ENCODE peak calls at places on chromosome 14, in seven cellular contexts. U is activated CD4-positive, alpha-beta T cell treated with anti-CD3 and anti-CD28 coated beads for 48 hours; H is NCI-H774; T is breast epithelium; O is LoVo; L is NAMALWA; Y is iPS DF 19.7. C is an unnamed sample.

GRCh38 chr14:92637228-92637627 is 111.2 kb downstream of the LGMN start:
- DNase-seq in U (no peak), H (no peak), T (no peak), O (no peak), L (no peak), Y (no peak), C (no peak)

GRCh38 chr14:34997762-34998161 is 15.0 kb downstream of the SRP54 start:
- DNase-seq in U (no peak), H (no peak), T (no peak), O (no peak), L (no peak), Y (no peak), C (no peak)

GRCh38 chr14:105891631-105892452 is 365.5 kb downstream of the TMEM121 start:
- DNase-seq in U (no peak), H (no peak), T (peak; percentile 33), O (no peak), L (no peak), Y (no peak), C (no peak)

GRCh38 chr14:55228261-55228660 is 36.9 kb upstream of the DLGAP5 start:
- DNase-seq in U (no peak), H (no peak), T (no peak), O (no peak), L (no peak), Y (no peak), C (no peak)

GRCh38 chr14:86799244-86799647 is 1193.7 kb downstream of the GALC start:
- DNase-seq in U (no peak), H (no peak), T (no peak), O (no peak), L (no peak), Y (no peak), C (no peak)

GRCh38 chr14:88866305-88866704 is 41.9 kb downstream of the TTC8 start:
- DNase-seq in U (no peak), H (no peak), T (no peak), O (no peak), L (no peak), Y (no peak), C (no peak)

GRCh38 chr14:68760771-68761170 is 32.1 kb downstream of the ZFP36L1 start:
- DNase-seq in U (no peak), H (no peak), T (no peak), O (no peak), L (no peak), Y (no peak), C (no peak)

GRCh38 chr14:64293976-64294671 is at the start of gene ESR2:
- DNase-seq in U (no peak), H (no peak), T (no peak), O (no peak), L (no peak), Y (no peak), C (no peak)

GRCh38 chr14:100531591-100532121 is 55.6 kb downstream of the BEGAIN start:
- DNase-seq in U (no peak), H (no peak), T (peak; percentile 44), O (no peak), L (no peak), Y (no peak), C (no peak)

GRCh38 chr14:80133457-80133856 is 77.8 kb downstream of the DIO2 start:
- DNase-seq in U (no peak), H (no peak), T (no peak), O (no peak), L (no peak), Y (no peak), C (no peak)

GRCh38 chr14:44405350-44405619 is 101.8 kb downstream of the FSCB start:
- DNase-seq in U (no peak), H (no peak), T (no peak), O (no peak), L (no peak), Y (no peak), C (no peak)

GRCh38 chr14:24428628-24429394 is 657 bp downstream of the CBLN3 start:
- DNase-seq in U (no peak), H (no peak), T (no peak), O (no peak), L (no peak), Y (no peak), C (no peak)

GRCh38 chr14:55847766-55848165 is 267.8 kb downstream of the KTN1 start:
- DNase-seq in U (no peak), H (no peak), T (no peak), O (no peak), L (no peak), Y (no peak), C (no peak)

GRCh38 chr14:34650786-34651584 is 21.0 kb upstream of the SNX6 start:
- DNase-seq in U (no peak), H (no peak), T (no peak), O (peak; percentile 43), L (no peak), Y (no peak), C (no peak)

GRCh38 chr14:100030441-100031153 is 34.6 kb upstream of the EVL start:
- DNase-seq in U (no peak), H (no peak), T (no peak), O (peak; percentile 22), L (no peak), Y (no peak), C (no peak)

GRCh38 chr14:82854851-82855250 is 1321.2 kb upstream of the SEL1L start:
- DNase-seq in U (no peak), H (no peak), T (no peak), O (no peak), L (no peak), Y (no peak), C (no peak)

GRCh38 chr14:53231166-53231565 is 78.0 kb upstream of the DDHD1 start:
- DNase-seq in U (no peak), H (no peak), T (no peak), O (no peak), L (no peak), Y (no peak), C (no peak)

GRCh38 chr14:22391908-22392307 is 197.1 kb downstream of the DAD1 start:
- DNase-seq in U (no peak), H (no peak), T (no peak), O (peak; percentile 37), L (peak; percentile 68), Y (peak; percentile 54), C (peak; percentile 38)

GRCh38 chr14:29712586-29712985 is 215.1 kb downstream of the PRKD1 start:
- DNase-seq in U (no peak), H (peak; percentile 61), T (no peak), O (no peak), L (no peak), Y (no peak), C (no peak)

GRCh38 chr14:86973177-86973576 is 1019.8 kb downstream of the GALC start:
- DNase-seq in U (no peak), H (no peak), T (no peak), O (no peak), L (no peak), Y (no peak), C (no peak)

GRCh38 chr14:104443391-104444158 is 136.0 kb upstream of the C14orf180 start:
- DNase-seq in U (no peak), H (no peak), T (no peak), O (no peak), L (peak; percentile 22), Y (no peak), C (no peak)

GRCh38 chr14:101823511-101824120 is 62.1 kb downstream of the PPP2R5C start:
- DNase-seq in U (peak; percentile 83), H (no peak), T (no peak), O (no peak), L (peak; percentile 76), Y (no peak), C (no peak)

GRCh38 chr14:100871234-100872186 is 32.0 kb downstream of the RTL1 start:
- DNase-seq in U (peak; percentile 16), H (no peak), T (peak; percentile 37), O (no peak), L (peak; percentile 10), Y (no peak), C (no peak)

GRCh38 chr14:54792288-54792687 is 110.3 kb downstream of the GCH1 start:
- DNase-seq in U (no peak), H (no peak), T (no peak), O (no peak), L (no peak), Y (no peak), C (no peak)

GRCh38 chr14:98304574-98304973 is 967.4 kb downstream of the BCL11B start:
- DNase-seq in U (no peak), H (no peak), T (no peak), O (no peak), L (no peak), Y (no peak), C (no peak)

GRCh38 chr14:92500491-92500941 is 13.1 kb upstream of the RIN3 start:
- DNase-seq in U (no peak), H (no peak), T (no peak), O (no peak), L (no peak), Y (no peak), C (peak; percentile 50)

GRCh38 chr14:99812096-99812750 is 19.0 kb downstream of the EML1 start:
- DNase-seq in U (no peak), H (no peak), T (no peak), O (no peak), L (no peak), Y (no peak), C (no peak)

GRCh38 chr14:75383721-75384120 is 44.1 kb upstream of the JDP2 start:
- DNase-seq in U (no peak), H (no peak), T (no peak), O (no peak), L (peak; percentile 1), Y (no peak), C (no peak)

GRCh38 chr14:69317780-69318179 is 57.8 kb downstream of the GALNT16 start:
- DNase-seq in U (no peak), H (no peak), T (no peak), O (no peak), L (no peak), Y (no peak), C (no peak)

GRCh38 chr14:45716506-45716905 is 463.5 kb upstream of the MIS18BP1 start:
- DNase-seq in U (no peak), H (no peak), T (no peak), O (no peak), L (peak; percentile 9), Y (no peak), C (no peak)

GRCh38 chr14:30569216-30569902 is 10.4 kb downstream of the G2E3 start:
- DNase-seq in U (no peak), H (no peak), T (no peak), O (no peak), L (no peak), Y (no peak), C (no peak)

GRCh38 chr14:77120771-77121743 is 20.5 kb downstream of the ZDHHC22 start:
- DNase-seq in U (no peak), H (no peak), T (no peak), O (no peak), L (peak; percentile 97), Y (no peak), C (no peak)

GRCh38 chr14:60561845-60562746 is 53.1 kb downstream of the SIX6 start:
- DNase-seq in U (peak; percentile 39), H (peak; percentile 33), T (no peak), O (peak; percentile 41), L (peak; percentile 63), Y (peak; percentile 84), C (no peak)

GRCh38 chr14:31071151-31071550 is 45.0 kb upstream of the STRN3 start:
- DNase-seq in U (no peak), H (no peak), T (no peak), O (no peak), L (no peak), Y (no peak), C (no peak)

C was measured in substantia nigra.